ENCODE peak calls at places on chromosomes 4 and X, in four cellular contexts. D is stimulated activated naive CD8-positive, alpha-beta T cell treated with anti-CD3 and anti-CD28 coated beads, Interleukin-15, Interleukin-2, amounts not matched to agents 100 U/mL and 50 U/mL, for 24 hours; Q is T-helper 22 cell; E is stimulated activated CD4-positive, alpha-beta T cell treated with anti-CD3 and anti-CD28 coated beads, Interleukin-1b, Interleukin-23, amount 100 ng/mL, for 1 hour. R is an unnamed sample.

GRCh38 chr4:108350332-108350731 is 181.6 kb upstream of the LEF1 start:
- DNase-seq in E (no peak), Q (no peak), D (no peak), R (no peak)

GRCh38 chr4:106530816-106531215 is 162.2 kb upstream of the GIMD1 start:
- DNase-seq in D (no peak), E (no peak), Q (no peak), R (no peak)

GRCh38 chrX:135087867-135088266 is 32.5 kb downstream of the ETDB start:
- DNase-seq in Q (no peak), E (no peak), D (no peak), R (no peak)

GRCh38 chrX:101260435-101260834 is 30.7 kb downstream of the TAF7L start:
- DNase-seq in E (no peak), D (no peak), Q (no peak), R (no peak)

GRCh38 chr4:113446019-113446418 is 315.5 kb downstream of the CAMK2D start:
- DNase-seq in D (no peak), E (no peak), Q (no peak), R (no peak)

GRCh38 chr4:70291341-70291740 is 43.4 kb upstream of the CABS1 start:
- DNase-seq in D (no peak), E (no peak), Q (no peak), R (no peak)

GRCh38 chrX:40097492-40098263 is at the start of gene BCOR:
- DNase-seq in Q (peak), D (peak), E (peak), R (no peak)

GRCh38 chrX:53287493-53288138 is 6.2 kb upstream of the IQSEC2 start:
- DNase-seq in Q (peak), D (peak), E (no peak), R (peak)

GRCh38 chr4:889516-889915 is 42.6 kb downstream of the GAK start:
- DNase-seq in D (no peak), Q (no peak), E (no peak), R (no peak)

GRCh38 chrX:41688835-41689234 is at the start of gene GPR34:
- DNase-seq in E (no peak), Q (no peak), D (no peak), R (no peak)

GRCh38 chrX:22300130-22300529 is 27.4 kb downstream of the CBLL2 start:
- DNase-seq in Q (no peak), E (no peak), D (no peak), R (no peak)

GRCh38 chr4:24574256-24574655 is 10.1 kb downstream of the DHX15 start:
- DNase-seq in Q (no peak), D (no peak), E (no peak), R (no peak)

GRCh38 chr4:147707892-147708672 is 23.8 kb upstream of the ARHGAP10 start:
- DNase-seq in Q (no peak), E (peak), D (peak), R (peak)

GRCh38 chr4:118265312-118266144 is 87.3 kb downstream of the PRSS12 start:
- DNase-seq in Q (no peak), E (no peak), D (peak), R (no peak)

GRCh38 chrX:47097018-47097417 is 18.8 kb downstream of the RGN start:
- DNase-seq in Q (no peak), D (no peak), E (no peak), R (no peak)